ENCODE peak calls at places on chromosomes 13 and 19, in four cellular contexts. H is GM23338, T is GM23248, U is neural progenitor cell. O is an unnamed sample.

GRCh38 chr19:10105241-10106099 is 692 bp upstream of the PPAN start:
- DNase-seq in T (peak; percentile 38), H (no peak), U (no peak), O (no peak)

GRCh38 chr19:22260499-22260898 is 25.7 kb upstream of the ZNF729 start:
- DNase-seq in U (no peak), H (no peak), T (no peak), O (no peak)

GRCh38 chr13:96229356-96229755 is 139.4 kb downstream of the HS6ST3 start:
- DNase-seq in U (peak; percentile 29), H (peak; percentile 72), T (peak; percentile 31), O (peak; percentile 32)

GRCh38 chr13:104984296-104984818 is 1551.1 kb downstream of the EFNB2 start:
- DNase-seq in T (no peak), H (no peak), U (no peak), O (peak; percentile 89)

GRCh38 chr13:49097374-49097773 is 121.7 kb downstream of the FNDC3A start:
- DNase-seq in T (peak; percentile 63), U (no peak), H (no peak), O (no peak)

GRCh38 chr13:83895994-83896580 is 13.8 kb upstream of the SLITRK1 start:
- DNase-seq in H (no peak), U (no peak), T (no peak), O (no peak)

GRCh38 chr19:32914879-32915278 is 45.3 kb upstream of the SLC7A9 start:
- DNase-seq in U (no peak), T (peak; percentile 27), H (no peak), O (peak; percentile 78)

GRCh38 chr13:20489185-20489820 is 36.4 kb downstream of the CRYL1 start:
- DNase-seq in T (no peak), H (no peak), U (no peak), O (peak; percentile 61)

GRCh38 chr13:45817833-45818232 is 33.7 kb downstream of the SIAH3 start:
- DNase-seq in H (peak; percentile 43), T (no peak), U (no peak), O (no peak)

GRCh38 chr13:74246398-74246975 is 112.3 kb upstream of the KLF12 start:
- DNase-seq in T (peak; percentile 61), U (no peak), H (no peak), O (no peak)

GRCh38 chr13:79792716-79793115 is 311.8 kb downstream of the NDFIP2 start:
- DNase-seq in H (no peak), T (no peak), U (no peak), O (no peak)

GRCh38 chr13:34671136-34671535 is 270.9 kb upstream of the NBEA start:
- DNase-seq in H (no peak), T (peak; percentile 12), U (no peak), O (no peak)

GRCh38 chr19:33292595-33293254 is 9.6 kb downstream of the CEBPA start:
- DNase-seq in U (no peak), H (no peak), T (peak; percentile 80), O (no peak)

GRCh38 chr13:51523082-51523518 is 61.2 kb upstream of the WDFY2 start:
- DNase-seq in U (no peak), H (no peak), T (peak; percentile 90), O (no peak)

GRCh38 chr13:49219647-49220034 is 497 bp upstream of the MLNR start:
- DNase-seq in H (no peak), T (no peak), U (no peak), O (no peak)

GRCh38 chr13:100394005-100394695 is 194.4 kb downstream of the GGACT start:
- DNase-seq in T (peak; percentile 94), U (no peak), H (no peak), O (peak; percentile 91)

GRCh38 chr19:30106417-30107095 is 164.5 kb downstream of the URI1 start:
- DNase-seq in H (no peak), U (no peak), T (no peak), O (no peak)

GRCh38 chr19:5918463-5919079 is 4.5 kb downstream of the CAPS start:
- DNase-seq in T (no peak), H (no peak), U (no peak), O (no peak)

GRCh38 chr13:75430618-75431209 is 51.3 kb downstream of the TBC1D4 start:
- DNase-seq in T (no peak), U (no peak), H (no peak), O (no peak)

GRCh38 chr13:110411316-110412105 is 104.4 kb downstream of the COL4A2 start:
- DNase-seq in H (no peak), T (no peak), U (no peak), O (no peak)

GRCh38 chr13:99526549-99526948 is 25.3 kb downstream of the TM9SF2 start:
- DNase-seq in T (no peak), H (no peak), U (peak; percentile 5), O (no peak)

GRCh38 chr19:30871979-30872378 is 477.3 kb downstream of the TSHZ3 start:
- DNase-seq in U (no peak), H (no peak), T (no peak), O (no peak)

GRCh38 chr19:18388328-18389094 is 2.6 kb downstream of the GDF15 start:
- DNase-seq in H (peak; percentile 85), T (peak; percentile 84), U (peak; percentile 84), O (peak; percentile 76)

GRCh38 chr19:16969127-16969526 is 57.5 kb downstream of the CPAMD8 start:
- DNase-seq in T (peak; percentile 10), H (peak; percentile 28), U (no peak), O (no peak)

GRCh38 chr13:51865838-51866237 is 4.1 kb downstream of the CCDC70 start:
- DNase-seq in T (no peak), H (peak; percentile 49), U (peak; percentile 28), O (no peak)

GRCh38 chr19:29690842-29691241 is 24.2 kb downstream of the C19orf12 start:
- DNase-seq in H (peak; percentile 83), U (peak; percentile 37), T (peak; percentile 65), O (peak; percentile 53)

GRCh38 chr19:10544242-10544752 is 593 bp downstream of the ATG4D start:
- DNase-seq in T (peak; percentile 58), H (peak; percentile 37), U (peak; percentile 35), O (peak; percentile 17)

GRCh38 chr19:16862826-16863405 is 25.9 kb upstream of the F2RL3 start:
- DNase-seq in H (no peak), T (no peak), U (no peak), O (no peak)

GRCh38 chr19:2273356-2274184 is 8.4 kb downstream of the PEAK3 start:
- DNase-seq in U (peak; percentile 95), H (peak; percentile 96), T (peak; percentile 77), O (peak; percentile 94)

GRCh38 chr19:3556978-3557460 is 367 bp downstream of the MFSD12 start:
- DNase-seq in U (peak; percentile 67), T (peak; percentile 72), H (peak; percentile 51), O (peak; percentile 61)

GRCh38 chr13:97879646-97880297 is 73.7 kb upstream of the IPO5 start:
- DNase-seq in T (peak; percentile 91), U (no peak), H (peak; percentile 39), O (no peak)

DNA sequence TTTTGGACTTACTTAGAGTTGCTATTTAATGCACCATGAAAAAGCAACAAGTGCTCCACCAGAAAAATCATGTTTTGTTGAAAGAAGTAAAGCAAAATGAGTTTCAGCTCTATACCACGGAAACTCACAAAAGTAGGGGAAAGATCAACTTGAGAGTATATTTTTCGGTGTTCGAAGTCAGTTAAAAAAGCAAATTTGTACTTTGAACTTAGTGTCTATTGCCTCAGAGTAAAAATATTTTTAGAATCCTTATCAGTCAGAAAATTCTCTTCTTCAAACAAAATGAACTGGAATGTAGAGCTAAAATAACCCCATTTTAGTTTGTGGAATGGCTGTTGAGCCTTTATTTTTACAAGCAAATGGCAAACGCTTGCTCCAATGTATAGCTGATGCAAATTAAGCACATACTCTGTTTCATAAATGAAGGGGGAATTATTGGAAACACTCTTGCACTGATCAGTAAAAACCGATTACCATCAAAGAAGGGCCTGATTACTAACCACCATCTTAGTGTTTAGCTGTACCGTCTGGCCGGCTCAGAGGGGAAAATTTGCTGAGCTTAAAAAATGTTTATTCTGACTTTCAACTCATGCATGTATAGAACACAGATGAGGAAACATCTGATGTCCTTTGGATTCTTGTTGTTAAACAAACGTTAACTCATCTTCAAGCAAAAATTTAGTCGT is 540.8 kb downstream of the GPC6 start:
- DNase-seq in U (no peak), H (no peak), T (no peak), O (no peak)
- H3K27ac ChIP-seq in U (no peak overlapping the region), H (no peak overlapping the region), T (no peak overlapping the region), O (no peak overlapping the region)

GRCh38 chr13:26500618-26501320 is 56.7 kb upstream of the WASF3 start:
- DNase-seq in H (no peak), U (no peak), T (no peak), O (no peak)

GRCh38 chr13:26499209-26499601 is 58.3 kb upstream of the WASF3 start:
- DNase-seq in U (peak; percentile 31), T (no peak), H (no peak), O (no peak)

GRCh38 chr13:26508885-26509284 is 48.6 kb upstream of the WASF3 start:
- DNase-seq in T (peak; percentile 92), H (no peak), U (no peak), O (no peak)

GRCh38 chr13:26502826-26503225 is 54.7 kb upstream of the WASF3 start:
- DNase-seq in H (peak; percentile 66), U (peak; percentile 40), T (peak; percentile 99), O (no peak)

GRCh38 chr13:26503826-26504594 is 53.5 kb upstream of the WASF3 start:
- DNase-seq in H (no peak), U (no peak), T (no peak), O (no peak)
- H2AFZ ChIP-seq in H (peak overlapping the region; percentile 52), U (peak overlapping the region; percentile 17), T (no peak overlapping the region), O (no peak overlapping the region)

GRCh38 chr19:42850981-42851717 is 28.4 kb downstream of the PSG1 start:
- DNase-seq in T (peak; percentile 98), H (no peak), U (no peak), O (no peak)

GRCh38 chr19:42846597-42846996 is 32.9 kb downstream of the PSG1 start:
- DNase-seq in U (no peak), H (no peak), T (peak; percentile 62), O (no peak)
- TF ChIP-seq EZH2phosphoT487 in U (no peak), H (no peak), T (no peak), O (no peak)

GRCh38 chr13:41461527-41462124 is 4.3 kb downstream of the RGCC start:
- DNase-seq in T (no peak), H (no peak), U (no peak), O (no peak)

GRCh38 chr13:41460930-41461329 is 3.6 kb downstream of the RGCC start:
- DNase-seq in T (no peak), H (no peak), U (no peak), O (no peak)

GRCh38 chr13:41459754-41460111 is 2.4 kb downstream of the RGCC start:
- DNase-seq in T (peak; percentile 30), U (no peak), H (no peak), O (no peak)

GRCh38 chr13:41463823-41464602 is 6.7 kb downstream of the RGCC start:
- DNase-seq in T (no peak), H (no peak), U (no peak), O (no peak)

GRCh38 chr13:41462427-41462826 is 5.1 kb downstream of the RGCC start:
- DNase-seq in U (no peak), H (no peak), T (no peak), O (no peak)
- H3K27ac ChIP-seq in U (no peak overlapping the region), H (no peak overlapping the region), T (no peak overlapping the region), O (no peak overlapping the region)

O was measured in MM.1S.